ENCODE peak calls at places on chromosomes 7 and 10, in four cellular contexts. F is CD8-positive, alpha-beta memory T cell; B is upper lobe of right lung; H is HCT116. Z is an unnamed sample. For H3K9me3, the result is how much of the 10 kb centered on the place peaks cover.

GRCh38 chr7:471866-472639 is 47.6 kb downstream of the PDGFA start:
- DNase-seq in F (no peak), B (peak), H (no peak), Z (peak)

GRCh38 chr10:124496150-124496549 is 34.5 kb downstream of the LHPP start:
- DNase-seq in F (no peak), B (no peak), H (no peak), Z (no peak)

GRCh38 chr7:87225696-87226095 is 6.2 kb upstream of the TMEM243 start:
- DNase-seq in F (no peak), B (no peak), H (no peak), Z (no peak)

GRCh38 chr10:30929901-30930520 is 101.7 kb downstream of the ZNF438 start:
- DNase-seq in F (no peak), B (no peak), H (no peak), Z (no peak)

GRCh38 chr10:86264481-86265231 is 101.9 kb downstream of the GRID1 start:
- DNase-seq in F (no peak), B (peak), H (no peak), Z (no peak)

GRCh38 chr10:77898323-77899079 is 28.1 kb downstream of the DLG5 start:
- DNase-seq in F (no peak), B (peak), H (no peak), Z (no peak)

GRCh38 chr7:50685445-50686070 is 97.1 kb downstream of the GRB10 start:
- DNase-seq in F (no peak), B (no peak), H (no peak), Z (no peak)

GRCh38 chr10:127869329-127869728 is 23.4 kb downstream of the CLRN3 start:
- DNase-seq in F (no peak), B (no peak), H (no peak), Z (no peak)

GRCh38 chr10:26488344-26488743 is 50.2 kb downstream of the APBB1IP start:
- DNase-seq in F (no peak), B (no peak), H (no peak), Z (no peak)

GRCh38 chr7:94883676-94884075 is 23.7 kb upstream of the PPP1R9A start:
- DNase-seq in F (no peak), B (no peak), H (no peak), Z (no peak)

GRCh38 chr7:94877731-94878670 is 29.4 kb upstream of the PPP1R9A start:
- DNase-seq in F (no peak), B (no peak), H (peak), Z (no peak)

GRCh38 chr7:94888542-94888941 is 18.9 kb upstream of the PPP1R9A start:
- DNase-seq in F (no peak), B (no peak), H (peak), Z (no peak)

DNA sequence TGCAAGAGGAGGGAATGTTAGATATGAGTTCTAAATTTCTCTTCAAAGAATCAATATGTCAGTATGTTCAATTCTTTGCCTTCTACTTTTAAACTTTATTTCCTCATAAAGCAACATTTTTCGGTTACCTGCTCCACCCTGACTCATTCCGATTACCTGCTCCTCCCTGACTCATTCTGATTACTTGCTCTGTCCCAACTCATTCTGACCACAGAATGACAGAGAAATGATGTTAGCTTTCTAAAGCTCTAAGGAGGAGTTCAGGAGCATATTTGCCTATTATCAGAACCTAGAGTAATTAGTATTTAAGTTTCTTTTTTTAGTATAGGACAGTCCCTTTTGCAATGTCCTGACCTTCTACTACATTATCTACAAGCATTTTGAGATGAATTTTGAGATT is 24.5 kb upstream of the PPP1R9A start:
- DNase-seq in F (no peak), B (no peak), H (no peak), Z (no peak)
- H3K9me3 ChIP-seq in F (under half), B (under half), H (under half), Z (under half)

GRCh38 chr7:157989611-157990010 is 598.0 kb downstream of the PTPRN2 start:
- DNase-seq in F (no peak), B (peak), H (no peak), Z (no peak)
- H3K9me3 ChIP-seq in F (under half), B (under half), H (under half), Z (under half)

DNA sequence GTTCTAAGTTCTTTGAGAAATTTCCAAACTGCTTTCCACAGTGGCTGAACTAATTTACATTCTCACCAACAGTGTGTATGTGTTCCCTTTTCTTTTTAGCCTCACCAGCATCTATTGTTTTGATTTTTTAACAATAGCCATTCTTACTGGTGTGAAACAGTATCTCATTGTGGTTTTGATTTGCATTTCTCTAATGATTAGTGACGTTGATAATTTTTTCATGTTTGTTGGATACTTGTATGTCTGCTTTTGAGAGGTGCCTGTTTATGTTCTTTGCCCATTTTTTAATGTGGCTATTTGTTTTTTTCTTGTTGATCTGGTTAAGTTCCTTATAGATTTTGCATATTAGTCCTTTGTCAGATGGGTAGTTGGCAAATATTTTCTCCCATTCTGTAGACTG is 191.4 kb downstream of the AGMO start:
- DNase-seq in F (no peak), B (no peak), H (no peak), Z (no peak)
- H3K9me3 ChIP-seq in F (under half), B (under half), H (under half), Z (under half)

GRCh38 chr10:37619336-37619735 is 238.1 kb downstream of the ZNF248 start:
- DNase-seq in F (no peak), B (no peak), H (no peak), Z (no peak)
- H3K9me3 ChIP-seq in F (under half), B (under half), H (under half), Z (under half)

GRCh38 chr7:57177856-57178767 is 45.9 kb upstream of the ZNF479 start:
- DNase-seq in F (no peak), B (peak), H (no peak), Z (no peak)
- H3K9me3 ChIP-seq in F (under half), B (under half), H (under half), Z (under half)

Z was measured in adipocyte.